ENCODE peak calls at places on chromosomes 16 and 17, in five cellular contexts. O is BE2C, G is ovary, K is AG04450, Q is bronchial epithelial cell. V is an unnamed sample. For H3K27me3, the result is how much of the 10 kb centered on the place peaks cover.

GRCh38 chr16:27748868-27749546 is 199.1 kb downstream of the KATNIP start:
- DNase-seq in K (peak), Q (peak), O (peak), G (peak), V (peak)

GRCh38 chr16:57485916-57486857 is at the start of gene DOK4:
- DNase-seq in Q (peak), K (no peak), O (peak), G (peak), V (no peak)

GRCh38 chr16:24204150-24204665 is 51.9 kb upstream of the CACNG3 start:
- DNase-seq in G (no peak), O (no peak), Q (no peak), K (no peak), V (no peak)

GRCh38 chr17:59666235-59666634 is 41.0 kb downstream of the PTRH2 start:
- DNase-seq in O (no peak), Q (peak), G (no peak), K (no peak), V (no peak)

GRCh38 chr17:18270851-18271170 is 10.3 kb downstream of the MIEF2 start:
- DNase-seq in O (no peak), G (no peak), K (no peak), Q (no peak), V (no peak)

GRCh38 chr17:77396610-77397009 is 255.8 kb downstream of the SEC14L1 start:
- DNase-seq in Q (no peak), K (no peak), G (no peak), O (no peak), V (no peak)

GRCh38 chr17:3710951-3711383 is 12.7 kb upstream of the HASPIN start:
- DNase-seq in K (no peak), G (no peak), O (no peak), Q (peak), V (no peak)

GRCh38 chr16:56912746-56913703 is 18.9 kb upstream of the HERPUD1 start:
- DNase-seq in G (peak), O (no peak), K (no peak), Q (peak), V (no peak)

GRCh38 chr16:27241658-27242057 is 26.9 kb downstream of the NSMCE1 start:
- DNase-seq in K (no peak), Q (no peak), O (no peak), G (no peak), V (no peak)

GRCh38 chr17:653724-654123 is 60.9 kb downstream of the VPS53 start:
- DNase-seq in K (no peak), O (no peak), Q (no peak), G (no peak), V (no peak)

GRCh38 chr17:77861133-77861695 is 97.3 kb upstream of the TNRC6C start:
- DNase-seq in O (no peak), G (no peak), K (no peak), Q (no peak), V (no peak)

GRCh38 chr17:34582185-34582900 is 3.0 kb downstream of the TMEM132E start:
- DNase-seq in O (no peak), G (no peak), K (no peak), Q (no peak), V (no peak)

GRCh38 chr16:2019500-2019899 is at the start of gene NPW:
- DNase-seq in K (no peak), G (no peak), O (peak), Q (no peak), V (no peak)

GRCh38 chr17:73031472-73031871 is 61.0 kb downstream of the SLC39A11 start:
- DNase-seq in K (no peak), O (no peak), G (no peak), Q (no peak), V (no peak)

GRCh38 chr16:84526794-84527485 is 22.5 kb upstream of the MEAK7 start:
- DNase-seq in O (no peak), G (no peak), Q (no peak), K (no peak), V (no peak)

GRCh38 chr17:75096082-75096625 is 8.4 kb downstream of the SLC16A5 start:
- DNase-seq in Q (peak), K (no peak), G (no peak), O (no peak), V (peak)

GRCh38 chr16:56343661-56344517 is 81.5 kb downstream of the AMFR start:
- DNase-seq in O (no peak), G (no peak), K (no peak), Q (peak), V (no peak)

GRCh38 chr16:14958323-14958600 is 16.6 kb upstream of the PDXDC1 start:
- DNase-seq in K (no peak), O (no peak), G (no peak), Q (no peak), V (no peak)

GRCh38 chr16:71337631-71338030 is 20.9 kb upstream of the CALB2 start:
- DNase-seq in G (no peak), O (no peak), Q (peak), K (no peak), V (no peak)

GRCh38 chr17:32452281-32452680 is 8.0 kb downstream of the PSMD11 start:
- DNase-seq in O (no peak), G (no peak), K (no peak), Q (no peak), V (no peak)

GRCh38 chr16:49461517-49461951 is 87.9 kb downstream of the C16orf78 start:
- DNase-seq in K (no peak), O (no peak), Q (no peak), G (peak), V (no peak)

GRCh38 chr17:73639926-73640325 is 4.3 kb downstream of the SDK2 start:
- DNase-seq in K (no peak), O (no peak), Q (no peak), G (no peak), V (no peak)

GRCh38 chr16:89190150-89190958 is 10.0 kb downstream of the SLC22A31 start:
- DNase-seq in O (no peak), G (no peak), K (no peak), Q (no peak), V (no peak)

GRCh38 chr17:3659541-3660111 is 8.8 kb downstream of the TAX1BP3 start:
- DNase-seq in G (peak), K (peak), Q (peak), O (no peak), V (no peak)

GRCh38 chr16:75433732-75434413 is 570 bp upstream of the CFDP1 start:
- DNase-seq in Q (peak), O (peak), G (peak), K (peak), V (peak)

GRCh38 chr17:43372273-43372911 is 26.4 kb upstream of the ARL4D start:
- DNase-seq in K (no peak), O (peak), Q (no peak), G (peak), V (no peak)

GRCh38 chr16:89583895-89584644 is 8.5 kb downstream of the CPNE7 start:
- DNase-seq in G (no peak), O (no peak), Q (no peak), K (no peak), V (no peak)

GRCh38 chr16:71430744-71431143 is 11.1 kb downstream of the TLE7 start:
- DNase-seq in K (no peak), O (no peak), G (no peak), Q (no peak), V (no peak)

GRCh38 chr16:13313351-13313750 is 412.0 kb downstream of the SHISA9 start:
- DNase-seq in Q (no peak), K (no peak), G (no peak), O (no peak), V (no peak)

GRCh38 chr17:888998-889401 is 90.6 kb downstream of the NXN start:
- DNase-seq in O (no peak), Q (no peak), K (no peak), G (no peak), V (no peak)

GRCh38 chr17:38877130-38877851 is 7.4 kb downstream of the LASP1 start:
- DNase-seq in G (no peak), Q (no peak), K (no peak), O (no peak), V (no peak)

GRCh38 chr17:76912585-76912984 is 44.4 kb downstream of the MGAT5B start:
- DNase-seq in K (no peak), Q (no peak), O (no peak), G (no peak), V (no peak)

GRCh38 chr17:77186141-77186604 is 45.4 kb downstream of the SEC14L1 start:
- DNase-seq in Q (no peak), G (no peak), K (no peak), O (no peak), V (no peak)

GRCh38 chr17:37490022-37490587 is 414 bp downstream of the DUSP14 start:
- DNase-seq in G (peak), K (no peak), Q (peak), O (peak), V (no peak)
- TF ChIP-seq CTCF in G (no peak), K (peak), Q (no peak), O (no peak), V (no peak)

GRCh38 chr17:14317383-14317782 is 16.5 kb downstream of the HS3ST3B1 start:
- DNase-seq in G (no peak), O (no peak), K (no peak), Q (no peak), V (no peak)
- H3K4me3 ChIP-seq in G (no peak), O (no peak), K (no peak), Q (no peak), V (no peak)

GRCh38 chr16:31273187-31273586 is 13.4 kb downstream of the ITGAM start:
- DNase-seq in K (no peak), O (no peak), Q (no peak), G (no peak), V (no peak)
- H3K27me3 ChIP-seq in K (under half), O (under half), Q (under half), G (under half), V (under half)

GRCh38 chr16:85753976-85754375 is 3.1 kb upstream of the C16orf74 start:
- DNase-seq in O (no peak), Q (no peak), G (no peak), K (no peak), V (no peak)

GRCh38 chr16:85751665-85752501 is 987 bp upstream of the C16orf74 start:
- DNase-seq in G (no peak), K (no peak), Q (peak), O (no peak), V (no peak)

GRCh38 chr16:85754403-85754802 is 3.5 kb upstream of the C16orf74 start:
- DNase-seq in O (no peak), G (no peak), K (no peak), Q (no peak), V (no peak)

GRCh38 chr16:85753559-85753958 is 2.7 kb upstream of the C16orf74 start:
- DNase-seq in O (no peak), Q (peak), K (no peak), G (no peak), V (no peak)

DNA sequence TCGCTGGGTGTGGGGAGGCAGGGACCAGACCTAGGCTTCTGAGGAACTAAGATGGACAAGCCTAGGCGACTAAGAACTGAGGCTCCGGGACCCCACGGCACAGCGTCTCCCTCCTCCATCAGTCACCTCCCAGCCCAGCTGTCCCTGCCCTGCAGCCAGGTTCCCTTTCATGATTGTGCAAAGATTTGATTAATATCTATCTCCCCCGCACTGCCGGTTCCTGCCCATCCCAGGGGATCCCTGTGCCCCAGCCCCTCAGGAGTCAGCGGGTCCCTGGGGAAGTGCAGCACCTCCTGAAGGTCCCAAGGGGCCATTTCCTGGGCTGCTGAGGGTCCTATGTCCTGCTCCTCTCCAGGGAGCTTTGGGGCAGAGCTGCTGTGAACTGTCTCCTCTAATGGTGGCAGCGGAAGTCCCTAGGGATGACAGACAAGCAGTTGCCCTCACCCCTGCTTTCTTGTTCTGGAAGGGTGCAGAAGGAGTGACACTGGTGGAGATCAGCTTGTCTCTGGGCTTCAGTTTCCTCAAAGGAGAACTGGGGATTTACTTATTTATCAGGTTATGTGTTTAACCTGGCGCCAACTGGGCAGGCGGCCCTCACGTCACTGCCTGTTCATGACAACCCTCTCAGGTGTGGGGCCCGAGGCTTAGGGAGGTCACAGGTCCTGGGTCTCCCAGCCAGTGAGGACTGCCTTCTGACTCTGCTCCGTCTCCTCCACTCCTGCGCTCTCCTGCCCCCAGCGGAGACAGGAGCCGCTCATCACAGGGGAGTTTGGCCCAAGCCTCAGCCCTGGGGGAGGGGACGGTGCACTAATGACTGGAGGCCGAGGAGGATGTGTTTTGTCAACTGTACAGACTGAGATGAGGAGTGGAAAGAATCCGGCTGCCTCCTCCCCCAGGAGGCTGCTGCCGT is 1.9 kb upstream of the C16orf74 start:
- DNase-seq in K (no peak), G (peak), O (peak), Q (peak), V (no peak)
- TF ChIP-seq CTCF in K (peak), G (no peak), O (peak), Q (peak), V (peak)

GRCh38 chr17:64097196-64097936 is 32.6 kb downstream of the ERN1 start:
- DNase-seq in O (no peak), K (no peak), G (peak), Q (no peak), V (no peak)
- H3K4me3 ChIP-seq in O (no peak), K (no peak), G (no peak), Q (no peak), V (no peak)

DNA sequence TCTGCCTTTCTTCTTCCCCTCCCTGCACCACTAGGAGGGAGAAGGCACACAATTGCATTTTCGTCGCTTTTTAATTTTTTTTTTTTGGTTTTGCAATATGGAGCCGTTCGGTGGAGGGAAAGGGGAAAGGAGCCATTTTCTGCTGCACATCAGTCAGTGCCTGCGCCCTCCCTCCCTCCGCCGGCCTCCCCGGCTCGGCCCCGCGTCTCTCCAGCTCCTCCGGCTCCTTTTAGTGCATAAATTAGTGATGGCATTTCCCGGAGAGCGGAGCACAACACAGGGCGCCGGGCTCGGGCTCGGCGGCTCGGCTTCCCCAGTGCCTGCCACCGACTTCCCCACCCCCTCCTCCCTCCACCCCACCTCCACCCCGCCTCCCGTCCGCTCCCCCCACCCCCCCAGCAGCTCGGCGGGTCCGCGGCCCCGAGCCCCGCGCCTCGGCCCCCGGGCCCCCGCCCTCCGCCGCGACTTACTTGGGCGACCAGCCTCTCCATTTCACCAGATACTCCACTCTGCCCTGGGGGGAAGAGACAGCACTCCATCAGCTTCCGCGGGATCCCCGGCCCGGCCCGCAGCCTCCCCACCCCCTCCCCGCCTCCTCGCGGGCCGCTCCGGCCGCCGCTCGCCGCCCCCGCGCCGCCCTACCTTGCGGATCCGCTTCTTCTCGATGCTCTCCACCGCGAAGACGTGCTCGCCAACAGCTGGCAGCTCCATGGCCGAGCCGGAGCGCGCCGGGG is 532 bp downstream of the CBX4 start:
- DNase-seq in Q (peak), K (no peak), O (peak), G (peak), V (no peak)
- H3K27me3 ChIP-seq in Q (under half), K (under half), O (under half), G (under half), V (under half)

GRCh38 chr17:67830440-67830839 is 5.1 kb downstream of the BPTF start:
- DNase-seq in G (no peak), K (no peak), O (no peak), Q (no peak), V (no peak)
- TF ChIP-seq CTCF in G (no peak), K (no peak), O (no peak), Q (no peak), V (no peak)

GRCh38 chr17:50868594-50868993 is 2.4 kb upstream of the TOB1 start:
- DNase-seq in K (no peak), O (no peak), G (no peak), Q (no peak), V (no peak)
- H3K4me3 ChIP-seq in K (peak), O (peak), G (no peak), Q (no peak), V (peak)